ENCODE peak calls at places on chromosomes 1 and 21, in ten cellular contexts. T is lower leg skin, Z is endothelial cell of umbilical vein, D is esophagus muscularis mucosa, L is body of pancreas, K is heart left ventricle, P is IMR-90, C is right lobe of liver, I is K562, B is uterus. F is an unnamed sample.

GRCh38 chr1:228174482-228175315 is 9.1 kb downstream of the IBA57 start:
- DNase-seq in I (peak), B (peak), C (no peak), D (no peak), P (no peak), Z (no peak), T (peak), K (no peak), L (no peak), F (peak)

GRCh38 chr1:202192770-202193613 is 607 bp upstream of the LGR6 start:
- DNase-seq in L (peak), T (peak), Z (peak), I (peak), D (no peak), K (peak), C (peak), B (peak), P (peak), F (peak)

GRCh38 chr1:158037008-158037875 is 43.8 kb downstream of the KIRREL1 start:
- DNase-seq in B (no peak), K (no peak), L (no peak), I (no peak), Z (no peak), P (no peak), C (no peak), D (no peak), T (no peak), F (no peak)

GRCh38 chr1:175150596-175151319 is 41.8 kb downstream of the KIAA0040 start:
- DNase-seq in I (no peak), Z (no peak), K (no peak), C (no peak), D (no peak), L (no peak), B (no peak), P (no peak), T (no peak), F (no peak)

GRCh38 chr1:206005234-206005633 is 2.0 kb upstream of the RAB7B start:
- DNase-seq in B (no peak), I (no peak), C (no peak), L (no peak), K (no peak), P (no peak), T (peak), D (no peak), Z (no peak), F (no peak)

GRCh38 chr1:227297073-227297793 is 21.1 kb downstream of the CDC42BPA start:
- DNase-seq in P (no peak), Z (no peak), I (no peak), D (no peak), B (no peak), K (no peak), T (no peak), C (no peak), L (no peak), F (no peak)

GRCh38 chr1:68571499-68571898 is 74.6 kb upstream of the DEPDC1 start:
- DNase-seq in Z (peak), I (no peak), P (no peak), D (no peak), K (no peak), L (no peak), B (no peak), C (no peak), T (no peak), F (no peak)

GRCh38 chr1:230970432-230970831 is 8.2 kb downstream of the TTC13 start:
- DNase-seq in K (no peak), B (no peak), T (no peak), P (no peak), L (no peak), C (no peak), I (no peak), D (no peak), Z (no peak), F (no peak)

GRCh38 chr1:12150456-12151200 is 16.2 kb upstream of the TNFRSF1B start:
- DNase-seq in C (no peak), Z (no peak), I (no peak), D (no peak), K (peak), T (no peak), P (no peak), B (no peak), L (no peak), F (no peak)

GRCh38 chr1:179995576-179995975 is 41.0 kb downstream of the CEP350 start:
- DNase-seq in D (no peak), K (no peak), C (no peak), L (no peak), P (no peak), I (no peak), Z (no peak), B (no peak), T (no peak), F (no peak)

GRCh38 chr21:21232320-21232719 is 234.1 kb downstream of the NCAM2 start:
- DNase-seq in T (no peak), L (no peak), C (no peak), D (no peak), B (no peak), P (peak), Z (peak), I (peak), K (no peak), F (peak)

GRCh38 chr1:182083851-182084486 is 22.5 kb upstream of the ZNF648 start:
- DNase-seq in I (no peak), T (no peak), D (peak), L (no peak), B (no peak), Z (no peak), C (no peak), P (no peak), K (no peak), F (no peak)

GRCh38 chr1:197140123-197140522 is 6.3 kb downstream of the ASPM start:
- DNase-seq in B (no peak), D (no peak), Z (peak), L (no peak), I (no peak), P (peak), T (no peak), C (no peak), K (no peak), F (no peak)

DNA sequence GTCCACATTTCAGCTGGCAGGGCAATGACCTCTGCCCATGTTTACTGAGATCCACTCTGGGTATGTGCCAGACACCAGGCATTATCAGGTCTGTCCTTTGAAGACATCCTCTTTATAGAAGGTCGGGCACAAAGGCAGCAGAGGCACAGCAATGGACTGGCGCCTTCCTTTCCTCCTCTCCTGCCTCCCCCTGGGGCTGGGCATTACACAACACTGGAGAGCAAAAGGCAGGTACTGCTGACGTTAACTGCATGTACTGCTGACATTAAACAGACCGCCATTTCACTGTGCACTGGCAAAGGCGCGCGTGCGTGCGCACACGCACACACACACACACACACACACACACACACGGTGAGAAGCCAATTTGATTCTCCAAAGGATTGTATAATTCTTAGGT is 2.0 kb upstream of the UBXN10 start:
- DNase-seq in D (no peak), Z (no peak), K (no peak), I (no peak), P (no peak), B (no peak), L (no peak), C (peak), T (no peak), F (no peak)
- TF ChIP-seq POLR2A in D (no peak), Z (no peak), K (no peak), I (no peak), P (no peak), B (no peak), L (no peak), C (no peak), T (no peak), F (no peak)

DNA sequence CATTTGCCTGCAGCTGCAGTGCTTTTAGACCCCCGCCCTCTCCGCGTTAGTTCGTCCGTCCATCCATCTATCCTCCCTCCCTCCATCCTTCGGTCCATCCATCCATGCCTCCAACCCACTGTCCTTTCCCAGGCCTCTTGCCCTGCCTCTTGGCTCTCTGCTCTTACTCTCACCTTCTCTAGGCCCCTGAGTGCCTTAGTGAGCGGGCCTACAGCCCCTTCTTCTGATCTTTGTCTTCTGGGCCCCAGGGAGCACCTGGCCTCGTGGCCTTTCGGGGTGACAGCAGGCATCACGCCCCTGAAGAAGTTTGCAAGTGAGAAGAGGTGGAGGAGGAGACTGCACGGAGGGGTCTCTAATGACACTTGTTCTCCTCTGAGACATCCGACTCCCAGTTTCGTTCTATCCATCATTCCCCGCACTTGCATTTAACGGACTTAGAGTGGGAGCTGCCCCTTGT is 842 bp downstream of the ATXN7L2 start:
- DNase-seq in T (no peak), L (no peak), D (no peak), B (no peak), K (no peak), I (peak), Z (no peak), C (no peak), P (no peak), F (peak)
- TF ChIP-seq POLR2A in T (no peak), L (no peak), D (no peak), B (no peak), K (no peak), I (no peak), Z (no peak), C (no peak), P (no peak), F (no peak)

GRCh38 chr1:2506901-2507565 is 19.4 kb downstream of the PANK4 start:
- DNase-seq in L (no peak), I (no peak), B (no peak), P (no peak), C (no peak), T (no peak), Z (no peak), D (no peak), K (no peak), F (no peak)

GRCh38 chr1:2506007-2506860 is 20.2 kb downstream of the PANK4 start:
- DNase-seq in D (no peak), L (no peak), I (no peak), C (no peak), B (no peak), P (no peak), K (no peak), Z (no peak), T (no peak), F (no peak)

GRCh38 chr1:2508751-2509150 is 17.6 kb downstream of the PANK4 start:
- DNase-seq in B (no peak), C (no peak), T (no peak), D (no peak), Z (no peak), P (peak), L (no peak), I (no peak), K (no peak), F (no peak)

GRCh38 chr1:2508180-2508579 is 18.2 kb downstream of the PANK4 start:
- DNase-seq in L (no peak), Z (no peak), D (no peak), I (no peak), B (no peak), C (no peak), K (no peak), P (no peak), T (no peak), F (no peak)

DNA sequence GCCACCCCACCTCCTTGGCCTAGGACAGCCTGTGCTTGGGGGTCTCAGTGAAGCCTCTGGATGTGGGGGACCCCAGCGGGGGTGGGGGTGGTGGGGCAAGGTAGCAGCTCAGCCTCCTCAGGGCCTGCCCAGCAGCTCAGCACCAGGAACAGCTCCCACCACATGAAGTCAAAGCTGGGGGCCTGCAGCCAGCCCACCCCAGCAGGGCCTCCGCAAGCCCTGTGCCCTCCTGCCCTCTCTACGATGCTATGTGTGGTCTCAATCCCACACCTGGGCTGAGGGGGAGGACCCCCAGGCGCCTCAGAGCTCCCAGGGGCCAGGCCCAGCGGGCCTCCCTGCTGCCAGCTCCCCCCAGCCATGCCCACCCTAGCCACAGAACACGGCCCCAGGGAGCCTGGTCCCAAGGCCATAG is 18.6 kb downstream of the PANK4 start:
- DNase-seq in D (no peak), P (no peak), K (no peak), L (no peak), B (no peak), T (no peak), Z (no peak), I (no peak), C (no peak), F (no peak)
- TF ChIP-seq POLR2A in D (no peak), P (no peak), K (no peak), L (no peak), B (no peak), T (no peak), Z (peak), I (no peak), C (no peak), F (no peak)

GRCh38 chr1:116474921-116475849 is 95.6 kb downstream of the CD58 start:
- DNase-seq in D (no peak), C (peak), I (no peak), P (no peak), T (peak), Z (no peak), L (peak), K (peak), B (no peak), F (no peak)
- TF ChIP-seq POLR2A in D (no peak), C (no peak), I (no peak), P (no peak), T (no peak), Z (no peak), L (peak), K (no peak), B (no peak), F (no peak)

GRCh38 chr1:47333922-47334764 is 553 bp downstream of the CMPK1 start:
- DNase-seq in B (peak), I (peak), L (peak), Z (peak), C (peak), D (peak), P (peak), K (peak), T (peak), F (peak)
- TF ChIP-seq POLR2A in B (peak), I (peak), L (peak), Z (peak), C (peak), D (no peak), P (peak), K (no peak), T (no peak), F (peak)

GRCh38 chr1:110338200-110339039 is 757 bp upstream of the RBM15 start:
- DNase-seq in D (peak), K (peak), L (peak), P (no peak), I (peak), C (peak), T (peak), B (peak), Z (no peak), F (peak)
- TF ChIP-seq POLR2A in D (peak), K (peak), L (peak), P (peak), I (peak), C (peak), T (no peak), B (peak), Z (peak), F (peak)

GRCh38 chr21:25573409-25574206 is 33.7 kb downstream of the MRPL39 start:
- DNase-seq in Z (peak), D (no peak), I (peak), L (no peak), B (no peak), P (peak), K (no peak), C (no peak), T (no peak), F (peak)
- TF ChIP-seq POLR2A in Z (no peak), D (no peak), I (no peak), L (no peak), B (no peak), P (no peak), K (no peak), C (no peak), T (no peak), F (no peak)